ENCODE peak calls at places on chromosomes 6 and 20, in ten cellular contexts. V is stimulated activated naive B cell treated with anti-CD40 and anti-IgM and Interleukin-4, amounts not matched to agents 10 μg/mL and 1 μg/mL and 100 μg/mL, for 72 hours; G is activated CD8-positive, alpha-beta memory T cell treated with anti-CD3 and anti-CD28 coated beads, Interleukin-2, amount 50 U/mL, for 48 hours; N is AML-193; O is PC-3; C is D341Med; L is NCI-H1092 treated with DMSO at 0.1 percent for 48 hours; B is activated naive CD8-positive, alpha-beta T cell treated with anti-CD3 and anti-CD28 coated beads, Interleukin-2, amount 50 U/mL, for 16 hours; H is activated naive CD4-positive, alpha-beta T cell treated with Interleukin-2 at 50 U/mL for 16 hours; I is CD8-positive, alpha-beta memory T cell. D is an unnamed sample.

GRCh38 chr6:107822154-107823046 is 1.7 kb downstream of the SCML4 start:
- DNase-seq in V (peak), G (no peak), N (peak), O (no peak), C (no peak), L (no peak), B (peak), H (peak), I (peak), D (no peak)

GRCh38 chr6:136887899-136888298 is 34.2 kb upstream of the SLC35D3 start:
- DNase-seq in V (no peak), G (no peak), N (no peak), O (no peak), C (no peak), L (peak), B (no peak), H (no peak), I (no peak), D (no peak)

GRCh38 chr6:108584323-108584722 is 23.6 kb downstream of the FOXO3 start:
- DNase-seq in V (no peak), G (no peak), N (no peak), O (no peak), C (no peak), L (no peak), B (no peak), H (no peak), I (no peak), D (no peak)

GRCh38 chr20:53894707-53895384 is 175.5 kb downstream of the BCAS1 start:
- DNase-seq in V (no peak), G (no peak), N (no peak), O (no peak), C (no peak), L (no peak), B (no peak), H (no peak), I (no peak), D (no peak)

GRCh38 chr6:144647406-144647964 is 362.4 kb downstream of the UTRN start:
- DNase-seq in V (no peak), G (no peak), N (no peak), O (no peak), C (no peak), L (no peak), B (no peak), H (no peak), I (no peak), D (no peak)

GRCh38 chr20:4795394-4795793 is 73.7 kb downstream of the PRND start:
- DNase-seq in V (peak), G (peak), N (no peak), O (peak), C (no peak), L (no peak), B (no peak), H (peak), I (no peak), D (no peak)

GRCh38 chr6:26520088-26520839 is 17.9 kb upstream of the HMGN4 start:
- DNase-seq in V (no peak), G (peak), N (peak), O (no peak), C (no peak), L (peak), B (no peak), H (no peak), I (no peak), D (no peak)

GRCh38 chr20:23645575-23645974 is 7.8 kb upstream of the CST3 start:
- DNase-seq in V (no peak), G (no peak), N (no peak), O (no peak), C (no peak), L (no peak), B (no peak), H (no peak), I (no peak), D (no peak)

GRCh38 chr6:132715204-132715603 is 1.3 kb upstream of the VNN1 start:
- DNase-seq in V (no peak), G (no peak), N (no peak), O (peak), C (peak), L (no peak), B (no peak), H (no peak), I (no peak), D (no peak)

GRCh38 chr6:562052-562676 is 94.7 kb downstream of the HUS1B start:
- DNase-seq in V (no peak), G (no peak), N (no peak), O (no peak), C (no peak), L (no peak), B (no peak), H (no peak), I (no peak), D (no peak)

GRCh38 chr6:53793318-53793975 is 1.4 kb upstream of the LRRC1 start:
- DNase-seq in V (peak), G (peak), N (peak), O (peak), C (peak), L (peak), B (no peak), H (peak), I (peak), D (peak)

GRCh38 chr6:30787954-30788353 is 43.6 kb upstream of the IER3 start:
- DNase-seq in V (peak), G (no peak), N (peak), O (peak), C (no peak), L (no peak), B (no peak), H (no peak), I (no peak), D (no peak)

GRCh38 chr20:38270869-38271608 is 10.5 kb upstream of the KIAA1755 start:
- DNase-seq in V (no peak), G (no peak), N (no peak), O (peak), C (no peak), L (no peak), B (no peak), H (no peak), I (no peak), D (no peak)

GRCh38 chr20:16551601-16552419 is 21.4 kb downstream of the KIF16B start:
- DNase-seq in V (no peak), G (no peak), N (no peak), O (no peak), C (no peak), L (no peak), B (no peak), H (no peak), I (no peak), D (no peak)

GRCh38 chr20:19808498-19808897 is 50.4 kb downstream of the RIN2 start:
- DNase-seq in V (no peak), G (no peak), N (no peak), O (no peak), C (no peak), L (peak), B (no peak), H (no peak), I (no peak), D (no peak)

GRCh38 chr6:51077967-51078518 is 259.4 kb downstream of the TFAP2B start:
- DNase-seq in V (no peak), G (no peak), N (no peak), O (peak), C (no peak), L (no peak), B (no peak), H (no peak), I (no peak), D (no peak)

GRCh38 chr6:166105341-166106075 is 62.1 kb downstream of the TBXT start:
- DNase-seq in V (no peak), G (no peak), N (no peak), O (no peak), C (no peak), L (no peak), B (no peak), H (no peak), I (no peak), D (no peak)

GRCh38 chr6:36116480-36116879 is 13.8 kb upstream of the MAPK13 start:
- DNase-seq in V (no peak), G (no peak), N (no peak), O (no peak), C (no peak), L (no peak), B (no peak), H (no peak), I (no peak), D (no peak)

GRCh38 chr6:45661667-45662066 is 283.9 kb upstream of the SUPT3H start:
- DNase-seq in V (no peak), G (no peak), N (no peak), O (peak), C (no peak), L (no peak), B (no peak), H (no peak), I (no peak), D (no peak)

GRCh38 chr6:15755555-15755954 is 92.7 kb upstream of the DTNBP1 start:
- DNase-seq in V (no peak), G (no peak), N (no peak), O (no peak), C (no peak), L (no peak), B (no peak), H (no peak), I (no peak), D (no peak)

GRCh38 chr6:1238040-1238439 is 73.9 kb upstream of the FOXQ1 start:
- DNase-seq in V (no peak), G (no peak), N (no peak), O (no peak), C (no peak), L (no peak), B (no peak), H (no peak), I (no peak), D (no peak)

GRCh38 chr20:51132286-51132810 is 109.4 kb upstream of the KCNG1 start:
- DNase-seq in V (no peak), G (no peak), N (no peak), O (peak), C (no peak), L (no peak), B (no peak), H (no peak), I (no peak), D (no peak)

GRCh38 chr6:154510144-154510905 is at the start of gene CNKSR3:
- DNase-seq in V (peak), G (peak), N (peak), O (peak), C (peak), L (peak), B (no peak), H (peak), I (no peak), D (peak)

GRCh38 chr6:160055378-160055777 is 66.2 kb upstream of the SLC22A1 start:
- DNase-seq in V (no peak), G (no peak), N (no peak), O (no peak), C (no peak), L (peak), B (no peak), H (no peak), I (no peak), D (peak)

GRCh38 chr6:33028220-33028849 is 18.9 kb upstream of the HLA-DOA start:
- DNase-seq in V (no peak), G (no peak), N (no peak), O (no peak), C (no peak), L (no peak), B (no peak), H (no peak), I (no peak), D (no peak)

GRCh38 chr20:14331671-14332070 is 5.7 kb downstream of the FLRT3 start:
- DNase-seq in V (no peak), G (no peak), N (no peak), O (no peak), C (no peak), L (no peak), B (no peak), H (no peak), I (no peak), D (no peak)

GRCh38 chr20:46823271-46823747 is 71.3 kb upstream of the EYA2 start:
- DNase-seq in V (no peak), G (no peak), N (no peak), O (no peak), C (no peak), L (no peak), B (no peak), H (no peak), I (no peak), D (no peak)

GRCh38 chr6:125114248-125114858 is 39.2 kb upstream of the TPD52L1 start:
- DNase-seq in V (no peak), G (no peak), N (peak), O (peak), C (no peak), L (peak), B (no peak), H (peak), I (no peak), D (no peak)

GRCh38 chr6:75306074-75306473 is 21.5 kb upstream of the TMEM30A start:
- DNase-seq in V (no peak), G (no peak), N (no peak), O (no peak), C (no peak), L (no peak), B (no peak), H (no peak), I (no peak), D (no peak)

D was measured in lower lobe of right lung.